ENCODE peak calls at places on chromosomes 6 and 20, in six cellular contexts. I is neural progenitor cell, K is GM23248, Y is OCI-LY7, G is PC-3, E is GM23338. Z is an unnamed sample.

GRCh38 chr6:106830930-106831329 is 143.6 kb downstream of the CD24 start:
- DNase-seq in I (no peak), K (no peak), Y (no peak), G (no peak), E (no peak), Z (no peak)

GRCh38 chr6:109902870-109903269 is 75.2 kb upstream of the GPR6 start:
- DNase-seq in I (no peak), K (no peak), Y (no peak), G (no peak), E (no peak), Z (no peak)

GRCh38 chr20:32585011-32585518 is at the start of gene NOL4L:
- DNase-seq in I (peak), K (peak), Y (peak), G (peak), E (peak), Z (peak)

GRCh38 chr6:166754218-166755030 is 127.4 kb upstream of the RPS6KA2 start:
- DNase-seq in I (no peak), K (no peak), Y (no peak), G (no peak), E (no peak), Z (no peak)

GRCh38 chr20:63152322-63153253 is 63.3 kb downstream of the YTHDF1 start:
- DNase-seq in I (no peak), K (no peak), Y (no peak), G (no peak), E (no peak), Z (no peak)

GRCh38 chr6:3610896-3611295 is 140.6 kb downstream of the PXDC1 start:
- DNase-seq in I (no peak), K (no peak), Y (no peak), G (no peak), E (no peak), Z (no peak)

GRCh38 chr6:160505970-160506369 is 157.8 kb downstream of the SLC22A3 start:
- DNase-seq in I (no peak), K (no peak), Y (no peak), G (no peak), E (no peak), Z (no peak)

GRCh38 chr20:7503501-7503900 is 436.8 kb downstream of the HAO1 start:
- DNase-seq in I (no peak), K (no peak), Y (no peak), G (no peak), E (no peak), Z (no peak)

GRCh38 chr20:23649830-23650417 is 12.2 kb upstream of the CST3 start:
- DNase-seq in I (no peak), K (no peak), Y (no peak), G (no peak), E (no peak), Z (no peak)

DNA sequence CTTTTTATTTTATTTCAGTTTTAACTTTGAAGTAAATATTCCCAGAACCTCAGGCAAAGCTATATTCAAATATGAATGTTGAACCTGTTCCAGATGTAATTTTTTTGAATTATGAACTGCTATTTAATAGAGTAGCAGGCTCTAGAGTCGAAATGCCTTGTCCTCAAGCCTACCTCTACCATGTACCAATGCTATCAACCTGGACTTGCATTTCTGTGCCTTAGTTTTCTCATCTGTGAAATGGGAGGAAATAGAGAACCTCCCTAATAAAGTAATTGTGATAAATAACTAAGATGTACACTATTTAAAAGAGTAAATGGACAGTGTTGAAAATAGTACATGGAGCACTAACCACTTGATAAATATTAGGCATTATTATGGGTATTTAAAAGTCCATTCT is 551.6 kb upstream of the JARID2 start:
- DNase-seq in I (no peak), K (no peak), Y (no peak), G (no peak), E (no peak), Z (no peak)
- H3K4me2 ChIP-seq in I (no peak), K (no peak), Y (no peak), G (no peak), E (no peak), Z (no peak)

GRCh38 chr6:165568326-165568725 is 94.7 kb downstream of the PDE10A start:
- DNase-seq in I (no peak), K (no peak), Y (no peak), G (no peak), E (no peak), Z (no peak)
- H2AFZ ChIP-seq in I (no peak), K (no peak), Y (no peak), G (no peak), E (no peak), Z (no peak)

GRCh38 chr6:39493717-39494116 is 171.2 kb upstream of the KCNK16 start:
- DNase-seq in I (no peak), K (peak), Y (no peak), G (no peak), E (no peak), Z (no peak)

GRCh38 chr6:39496951-39497350 is 174.4 kb upstream of the KCNK16 start:
- DNase-seq in I (no peak), K (peak), Y (no peak), G (no peak), E (no peak), Z (peak)

GRCh38 chr6:39495640-39496039 is 173.1 kb upstream of the KCNK16 start:
- DNase-seq in I (no peak), K (no peak), Y (no peak), G (no peak), E (peak), Z (no peak)

GRCh38 chr6:39493174-39493573 is 170.7 kb upstream of the KCNK16 start:
- DNase-seq in I (no peak), K (peak), Y (no peak), G (peak), E (no peak), Z (peak)

GRCh38 chr6:39495023-39495422 is 172.5 kb upstream of the KCNK16 start:
- DNase-seq in I (no peak), K (no peak), Y (no peak), G (no peak), E (peak), Z (no peak)
- TF ChIP-seq EZH2phosphoT487 in I (no peak), K (no peak), Y (no peak), G (no peak), E (no peak), Z (no peak)

GRCh38 chr6:16737926-16738325 is 23.3 kb downstream of the ATXN1 start:
- DNase-seq in I (no peak), K (peak), Y (no peak), G (no peak), E (no peak), Z (no peak)
- H3K4me2 ChIP-seq in I (no peak), K (peak), Y (no peak), G (peak), E (peak), Z (no peak)

GRCh38 chr20:10492065-10492464 is 57.0 kb downstream of the SLX4IP start:
- DNase-seq in I (no peak), K (peak), Y (no peak), G (no peak), E (no peak), Z (no peak)

GRCh38 chr20:10490706-10491105 is 55.6 kb downstream of the SLX4IP start:
- DNase-seq in I (peak), K (no peak), Y (no peak), G (no peak), E (peak), Z (no peak)

GRCh38 chr20:10487354-10488115 is 52.4 kb downstream of the SLX4IP start:
- DNase-seq in I (no peak), K (peak), Y (no peak), G (no peak), E (no peak), Z (no peak)

GRCh38 chr20:10489853-10490627 is 54.9 kb downstream of the SLX4IP start:
- DNase-seq in I (no peak), K (no peak), Y (no peak), G (peak), E (no peak), Z (no peak)

DNA sequence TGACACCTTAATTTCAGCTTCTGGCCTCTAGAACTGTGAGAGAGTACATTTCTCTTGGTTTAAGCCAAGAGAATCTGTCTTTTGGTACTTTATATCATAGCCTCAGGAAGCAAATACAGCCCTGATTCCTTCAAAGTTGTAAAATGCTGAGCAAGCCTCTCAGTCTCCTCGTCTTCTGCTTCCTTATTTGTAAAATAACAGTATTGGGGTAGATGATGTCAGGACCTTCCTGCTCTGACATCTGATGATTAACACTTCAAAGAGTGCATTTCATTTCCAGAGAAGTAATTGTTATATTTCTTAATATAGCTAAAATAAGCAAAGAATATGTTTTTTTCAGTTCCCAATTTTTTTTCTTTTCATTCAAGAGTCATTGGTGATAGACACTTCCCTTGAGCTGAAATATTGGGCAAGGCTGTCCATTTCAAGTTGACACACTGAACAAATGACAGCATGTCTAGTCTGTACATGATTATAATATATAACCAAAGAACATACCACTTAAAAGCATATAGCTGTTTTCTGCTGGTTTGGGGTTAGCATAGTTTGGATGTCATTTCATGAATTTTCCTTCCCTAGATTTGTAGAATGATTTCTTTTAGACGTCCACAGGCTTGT is 53.4 kb downstream of the SLX4IP start:
- DNase-seq in I (no peak), K (no peak), Y (no peak), G (no peak), E (no peak), Z (no peak)
- H2AFZ ChIP-seq in I (no peak), K (no peak), Y (no peak), G (no peak), E (no peak), Z (no peak)